ENCODE peak calls at places on chromosomes 1 and 21, in seven cellular contexts. One of them, this sample, is unnamed. For H3K4me1, the result is how much of the 10 kb centered on the place peaks cover.

GRCh38 chr1:92855236-92855635 is 23.4 kb downstream of the RPL5 start:
- DNase-seq in stomach: no peak
- DNase-seq in right lobe of liver: no peak
- DNase-seq in HCT116: no peak
- DNase-seq in tibial nerve: no peak
- DNase-seq in uterus: no peak
- DNase-seq in ovary: no peak
- DNase-seq in this sample: no peak

GRCh38 chr1:223394242-223394641 is 1.0 kb downstream of the CCDC185 start:
- DNase-seq in stomach: no peak
- DNase-seq in right lobe of liver: no peak
- DNase-seq in HCT116: no peak
- DNase-seq in tibial nerve: no peak
- DNase-seq in uterus: no peak
- DNase-seq in ovary: no peak
- DNase-seq in this sample: no peak

GRCh38 chr1:212289262-212290077 is 4.3 kb downstream of the PPP2R5A start:
- DNase-seq in stomach: no peak
- DNase-seq in right lobe of liver: no peak
- DNase-seq in HCT116: no peak
- DNase-seq in tibial nerve: no peak
- DNase-seq in uterus: no peak
- DNase-seq in ovary: no peak
- DNase-seq in this sample: no peak

GRCh38 chr1:189628857-189629256 is 848.8 kb downstream of the BRINP3 start:
- DNase-seq in stomach: no peak
- DNase-seq in right lobe of liver: no peak
- DNase-seq in HCT116: no peak
- DNase-seq in tibial nerve: no peak
- DNase-seq in uterus: no peak
- DNase-seq in ovary: no peak
- DNase-seq in this sample: no peak

GRCh38 chr1:183636783-183637182 is 1.2 kb upstream of the ARPC5 start:
- DNase-seq in stomach: no peak
- DNase-seq in right lobe of liver: no peak
- DNase-seq in HCT116: no peak
- DNase-seq in tibial nerve: no peak
- DNase-seq in uterus: no peak
- DNase-seq in ovary: no peak
- DNase-seq in this sample: no peak

GRCh38 chr1:231232870-231233734 is 7.9 kb upstream of the GNPAT start:
- DNase-seq in stomach: no peak
- DNase-seq in right lobe of liver: no peak
- DNase-seq in HCT116: no peak
- DNase-seq in tibial nerve: no peak
- DNase-seq in uterus: no peak
- DNase-seq in ovary: no peak
- DNase-seq in this sample: no peak

GRCh38 chr1:228452194-228453021 is 34.8 kb upstream of the RNF187 start:
- DNase-seq in stomach: no peak
- DNase-seq in right lobe of liver: peak
- DNase-seq in HCT116: no peak
- DNase-seq in tibial nerve: no peak
- DNase-seq in uterus: no peak
- DNase-seq in ovary: no peak
- DNase-seq in this sample: no peak

GRCh38 chr1:182415789-182416188 is 15.3 kb upstream of the TEDDM1 start:
- DNase-seq in stomach: no peak
- DNase-seq in right lobe of liver: no peak
- DNase-seq in HCT116: no peak
- DNase-seq in tibial nerve: no peak
- DNase-seq in uterus: no peak
- DNase-seq in ovary: no peak
- DNase-seq in this sample: no peak

GRCh38 chr1:21907079-21907418 is 30.1 kb downstream of the HSPG2 start:
- DNase-seq in stomach: no peak
- DNase-seq in right lobe of liver: no peak
- DNase-seq in HCT116: no peak
- DNase-seq in tibial nerve: no peak
- DNase-seq in uterus: no peak
- DNase-seq in ovary: no peak
- DNase-seq in this sample: no peak
- H3K4me1 ChIP-seq in stomach: half or more
- H3K4me1 ChIP-seq in right lobe of liver: under half
- H3K4me1 ChIP-seq in HCT116: under half
- H3K4me1 ChIP-seq in tibial nerve: half or more
- H3K4me1 ChIP-seq in uterus: under half
- H3K4me1 ChIP-seq in ovary: under half
- H3K4me1 ChIP-seq in this sample: half or more

GRCh38 chr21:19261731-19262367 is 858.3 kb upstream of the TMPRSS15 start:
- DNase-seq in stomach: no peak
- DNase-seq in right lobe of liver: no peak
- DNase-seq in HCT116: no peak
- DNase-seq in tibial nerve: no peak
- DNase-seq in uterus: no peak
- DNase-seq in ovary: no peak
- DNase-seq in this sample: no peak
- TF ChIP-seq POLR2A in stomach: no peak
- TF ChIP-seq POLR2A in right lobe of liver: no peak
- TF ChIP-seq POLR2A in HCT116: no peak
- TF ChIP-seq POLR2A in tibial nerve: no peak
- TF ChIP-seq POLR2A in uterus: no peak
- TF ChIP-seq POLR2A in ovary: no peak
- TF ChIP-seq POLR2A in this sample: no peak

DNA sequence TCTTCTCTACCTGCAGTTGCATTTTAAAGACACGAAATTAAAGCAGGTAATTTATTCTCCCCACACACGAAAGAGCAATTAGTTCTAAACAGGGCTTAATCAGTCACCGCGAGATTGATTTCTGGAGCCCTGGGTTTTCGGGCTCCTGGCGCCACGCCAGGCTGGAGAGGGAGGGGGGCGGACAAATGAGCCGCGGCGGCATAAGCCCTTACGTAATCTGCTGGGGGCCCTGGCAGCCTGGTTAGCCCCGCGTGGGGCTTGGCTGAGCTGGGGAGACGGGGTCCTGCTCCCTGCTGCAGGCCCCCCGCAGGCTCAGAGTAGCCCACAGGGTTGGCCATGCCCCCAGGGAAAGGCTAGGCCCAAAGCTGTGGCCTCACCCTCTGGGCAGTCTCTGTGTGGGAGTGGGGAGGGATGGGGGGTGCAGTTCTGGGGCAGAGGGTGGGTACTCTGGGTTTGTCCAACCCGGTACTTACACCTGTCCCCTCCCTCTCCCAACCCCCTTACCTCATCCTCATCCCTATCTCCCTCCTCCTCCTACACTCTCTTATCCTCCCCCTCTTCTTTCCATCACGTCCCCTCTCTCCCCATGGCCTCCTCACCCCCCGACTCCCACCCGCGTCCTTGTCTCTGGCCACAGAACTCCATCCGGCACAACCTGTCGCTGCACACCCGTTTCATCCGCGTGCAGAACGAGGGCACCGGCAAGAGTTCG is 19.9 kb downstream of the FOXO6 start:
- DNase-seq in stomach: peak
- DNase-seq in right lobe of liver: peak
- DNase-seq in HCT116: peak
- DNase-seq in tibial nerve: peak
- DNase-seq in uterus: peak
- DNase-seq in ovary: peak
- DNase-seq in this sample: no peak
- H3K4me3 ChIP-seq in stomach: peak
- H3K4me3 ChIP-seq in right lobe of liver: peak
- H3K4me3 ChIP-seq in HCT116: peak
- H3K4me3 ChIP-seq in tibial nerve: peak
- H3K4me3 ChIP-seq in uterus: peak
- H3K4me3 ChIP-seq in ovary: peak
- H3K4me3 ChIP-seq in this sample: peak

DNA sequence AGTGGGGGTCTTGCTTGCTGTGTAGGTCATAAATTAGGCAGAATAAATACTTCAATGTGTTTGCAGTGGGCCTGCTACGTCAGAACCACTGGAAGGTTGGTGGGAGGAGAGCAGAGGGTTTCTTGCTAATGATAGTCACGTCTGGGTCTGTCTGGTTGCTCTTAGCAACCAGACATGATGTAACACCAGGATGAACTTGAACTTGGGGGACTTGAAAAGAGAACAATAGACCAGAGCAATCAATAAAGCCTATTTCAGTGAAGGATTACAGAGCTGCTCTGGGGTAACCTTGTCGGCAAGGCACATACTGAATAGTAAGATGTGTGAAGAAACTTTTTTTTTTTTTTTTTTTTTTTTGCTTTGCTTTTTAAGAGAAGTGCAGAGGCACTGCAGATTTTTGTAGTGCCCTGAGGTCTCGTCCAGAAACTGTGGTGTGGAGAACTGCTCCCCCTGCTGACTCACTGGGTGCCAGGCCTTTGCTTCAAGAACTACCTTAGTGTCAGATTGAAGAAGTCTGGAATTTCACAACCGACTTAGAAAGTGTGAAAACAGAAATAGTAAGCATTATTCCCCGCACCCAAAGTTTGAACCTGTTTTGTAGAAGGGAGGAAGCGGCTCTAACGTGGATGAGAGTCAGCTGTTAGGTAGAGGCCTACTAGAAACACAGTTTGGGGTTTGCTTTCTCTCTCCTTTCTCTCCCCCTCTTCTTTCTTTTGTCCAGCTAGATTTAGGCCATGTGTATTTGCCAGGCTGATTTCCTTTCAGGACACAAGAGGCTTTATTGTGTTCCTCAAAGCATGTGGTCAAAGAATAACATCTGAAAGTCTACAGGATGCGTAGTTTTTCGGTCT is 271.6 kb downstream of the TM2D1 start:
- DNase-seq in stomach: peak
- DNase-seq in right lobe of liver: peak
- DNase-seq in HCT116: peak
- DNase-seq in tibial nerve: peak
- DNase-seq in uterus: peak
- DNase-seq in ovary: peak
- DNase-seq in this sample: peak
- H3K4me1 ChIP-seq in stomach: half or more
- H3K4me1 ChIP-seq in right lobe of liver: under half
- H3K4me1 ChIP-seq in HCT116: under half
- H3K4me1 ChIP-seq in tibial nerve: half or more
- H3K4me1 ChIP-seq in uterus: under half
- H3K4me1 ChIP-seq in ovary: under half
- H3K4me1 ChIP-seq in this sample: under half

DNA sequence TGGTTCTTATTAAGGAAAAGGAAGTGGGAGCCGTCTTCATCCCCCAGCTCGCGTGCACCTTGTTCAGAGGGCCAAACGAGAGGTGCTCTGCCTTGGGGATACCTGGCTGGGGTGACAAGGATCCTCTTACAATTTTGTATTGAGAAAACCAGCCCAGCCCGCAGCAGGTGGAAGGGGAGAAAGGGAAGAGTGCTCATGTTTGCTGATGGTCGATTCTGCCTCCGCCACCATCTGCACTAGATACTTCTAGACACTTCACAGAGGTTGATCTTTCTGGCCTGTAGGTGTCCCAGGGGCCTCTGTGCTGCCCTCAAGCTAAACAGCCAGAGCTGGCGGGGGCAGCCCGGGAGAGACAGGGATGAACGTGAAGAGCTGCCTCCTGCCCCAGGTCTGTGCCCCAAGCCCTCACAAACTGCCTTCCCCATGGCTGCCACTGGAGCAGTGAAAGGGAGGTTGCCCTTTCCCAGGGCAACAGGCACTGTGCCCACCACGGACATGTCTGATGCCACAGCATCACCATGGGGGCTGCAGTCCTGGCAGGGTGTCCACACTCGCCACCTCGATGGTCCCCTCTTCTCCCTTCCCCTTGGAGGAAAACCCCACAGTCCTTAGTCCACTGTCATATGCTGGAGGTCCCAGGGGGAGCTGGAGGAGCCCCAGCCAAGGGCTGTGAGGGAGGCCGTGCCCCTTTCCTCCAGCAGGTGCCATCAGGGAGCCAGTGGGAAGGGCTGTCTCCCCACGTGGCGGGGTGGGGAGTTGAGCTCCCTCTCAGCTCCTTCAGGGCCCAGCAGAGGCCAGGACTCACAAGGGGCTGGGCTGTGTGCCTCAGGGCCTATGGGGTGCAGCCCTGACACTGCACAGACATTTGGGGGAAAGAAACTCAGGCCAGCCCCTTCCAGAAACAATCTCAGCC is 8.1 kb downstream of the ADPRS start:
- DNase-seq in stomach: no peak
- DNase-seq in right lobe of liver: no peak
- DNase-seq in HCT116: no peak
- DNase-seq in tibial nerve: no peak
- DNase-seq in uterus: no peak
- DNase-seq in ovary: no peak
- DNase-seq in this sample: no peak
- TF ChIP-seq POLR2A in stomach: no peak
- TF ChIP-seq POLR2A in right lobe of liver: no peak
- TF ChIP-seq POLR2A in HCT116: no peak
- TF ChIP-seq POLR2A in tibial nerve: no peak
- TF ChIP-seq POLR2A in uterus: no peak
- TF ChIP-seq POLR2A in ovary: no peak
- TF ChIP-seq POLR2A in this sample: no peak

DNA sequence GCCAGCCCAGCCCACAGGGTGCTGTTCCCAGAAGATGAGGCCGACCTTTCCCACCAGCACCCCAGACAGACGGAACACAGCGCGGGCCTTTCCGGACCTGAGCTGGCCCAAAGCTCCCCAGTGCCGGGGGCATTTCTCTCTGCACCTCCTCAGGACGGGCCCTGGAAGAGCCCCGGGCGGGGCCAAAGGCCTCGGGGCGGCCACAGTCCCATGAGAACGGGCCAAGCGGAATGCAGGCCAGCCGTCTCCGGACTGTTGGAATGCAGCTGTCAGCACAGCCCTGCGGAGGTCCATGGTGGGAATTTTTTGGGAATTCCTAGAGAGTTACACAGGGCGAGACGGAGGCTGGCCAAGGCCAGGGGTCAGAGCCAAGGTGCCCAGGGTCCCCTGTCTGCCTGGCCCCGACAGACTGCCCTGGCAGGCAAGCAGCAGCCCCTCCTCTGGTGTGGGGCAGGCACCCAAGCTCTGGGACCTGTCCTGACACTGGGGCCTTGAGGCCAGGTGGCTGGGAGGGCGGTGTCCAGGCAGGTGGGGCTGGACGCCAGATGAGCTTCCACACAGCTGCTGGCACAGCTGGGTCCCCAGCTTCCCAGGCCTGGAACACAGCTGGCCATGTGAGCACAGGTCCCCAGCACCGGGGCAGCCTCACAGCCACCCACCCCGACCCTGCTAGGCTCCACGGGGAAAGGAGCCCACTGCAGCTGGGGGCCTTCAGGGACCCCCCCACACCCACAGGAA is 63.0 kb downstream of the MEGF6 start:
- DNase-seq in stomach: no peak
- DNase-seq in right lobe of liver: no peak
- DNase-seq in HCT116: no peak
- DNase-seq in tibial nerve: no peak
- DNase-seq in uterus: no peak
- DNase-seq in ovary: no peak
- DNase-seq in this sample: no peak
- H3K4me3 ChIP-seq in stomach: no peak
- H3K4me3 ChIP-seq in right lobe of liver: no peak
- H3K4me3 ChIP-seq in HCT116: no peak
- H3K4me3 ChIP-seq in tibial nerve: no peak
- H3K4me3 ChIP-seq in uterus: no peak
- H3K4me3 ChIP-seq in ovary: no peak
- H3K4me3 ChIP-seq in this sample: no peak

DNA sequence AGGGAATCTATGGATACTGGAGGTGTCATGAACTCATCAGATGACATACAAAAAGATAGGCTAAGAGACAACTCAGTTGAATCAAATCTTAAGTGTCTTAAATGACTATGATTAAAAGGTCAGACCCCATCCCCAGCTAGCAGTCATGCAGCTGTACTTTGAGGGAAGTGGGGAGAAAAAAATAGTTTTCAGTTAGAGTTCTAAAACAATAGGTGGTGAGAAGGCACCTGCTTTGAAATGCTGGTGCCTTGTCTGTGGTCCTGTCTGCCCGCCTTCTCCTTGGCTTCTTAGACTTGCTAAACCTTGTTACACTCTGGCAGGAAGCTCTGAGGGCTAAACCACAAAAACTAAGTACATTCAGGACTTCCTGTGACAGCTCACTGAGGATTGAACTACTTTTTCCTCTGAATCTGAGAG is 15.3 kb downstream of the CD2 start:
- DNase-seq in stomach: no peak
- DNase-seq in right lobe of liver: no peak
- DNase-seq in HCT116: no peak
- DNase-seq in tibial nerve: no peak
- DNase-seq in uterus: no peak
- DNase-seq in ovary: no peak
- DNase-seq in this sample: no peak
- H3K4me1 ChIP-seq in stomach: under half
- H3K4me1 ChIP-seq in right lobe of liver: under half
- H3K4me1 ChIP-seq in HCT116: under half
- H3K4me1 ChIP-seq in tibial nerve: under half
- H3K4me1 ChIP-seq in uterus: under half
- H3K4me1 ChIP-seq in ovary: under half
- H3K4me1 ChIP-seq in this sample: under half